ENCODE peak calls at places on chromosomes 2 and 18, in four cellular contexts. Y, D, Z and F are unnamed samples.
A peak's percentile ranks its signal among the peaks of the same experiment; 100 is the strongest.

GRCh38 chr2:56168163-56168562 is 15.6 kb upstream of the CCDC85A start:
- DNase-seq in D (no peak), Y (no peak), Z (no peak), F (no peak)

GRCh38 chr2:46065152-46065551 is 232.1 kb upstream of the EPAS1 start:
- DNase-seq in D (no peak), Z (no peak), Y (no peak), F (no peak)

GRCh38 chr2:102735431-102736130 is 26.2 kb upstream of the TMEM182 start:
- DNase-seq in Y (peak; percentile 57), D (no peak), Z (no peak), F (no peak)

GRCh38 chr2:48161632-48162031 is 255.3 kb upstream of the FBXO11 start:
- DNase-seq in D (no peak), Z (no peak), Y (no peak), F (no peak)

GRCh38 chr2:20960003-20960402 is 83.9 kb downstream of the APOB start:
- DNase-seq in Y (no peak), Z (no peak), D (no peak), F (no peak)

GRCh38 chr2:231050018-231050901 is 6.4 kb upstream of the PSMD1 start:
- DNase-seq in D (no peak), Z (no peak), Y (peak; percentile 100), F (no peak)

GRCh38 chr2:205148756-205149155 is 533.5 kb upstream of the NRP2 start:
- DNase-seq in Z (no peak), Y (no peak), D (no peak), F (no peak)

GRCh38 chr2:31332521-31332920 is 82.0 kb downstream of the XDH start:
- DNase-seq in Y (no peak), D (no peak), Z (no peak), F (no peak)

GRCh38 chr2:196902828-196903227 is 23.7 kb downstream of the PGAP1 start:
- DNase-seq in D (no peak), Y (no peak), Z (no peak), F (no peak)

GRCh38 chr2:200705305-200705985 is 106.3 kb upstream of the BZW1 start:
- DNase-seq in Z (no peak), Y (peak; percentile 30), D (no peak), F (peak; percentile 26)

GRCh38 chr18:76493213-76494107 is 1.6 kb downstream of the ZNF516 start:
- DNase-seq in D (peak; percentile 23), Z (no peak), Y (peak; percentile 82), F (no peak)

GRCh38 chr2:196431957-196432356 is 207.6 kb upstream of the CCDC150 start:
- DNase-seq in Z (no peak), D (no peak), Y (peak; percentile 29), F (peak; percentile 38)

GRCh38 chr18:36451454-36452251 is 154.1 kb downstream of the FHOD3 start:
- DNase-seq in Z (no peak), D (no peak), Y (no peak), F (no peak)

GRCh38 chr2:241799522-241800197 is 9.3 kb upstream of the NEU4 start:
- DNase-seq in Y (no peak), D (no peak), Z (no peak), F (no peak)

GRCh38 chr2:136407113-136407951 is 289.4 kb upstream of the CXCR4 start:
- DNase-seq in D (no peak), Y (no peak), Z (no peak), F (no peak)

GRCh38 chr2:13193075-13193474 is 476.3 kb downstream of the TRIB2 start:
- DNase-seq in D (no peak), Y (no peak), Z (no peak), F (no peak)

GRCh38 chr2:217820904-217821303 is 181.9 kb downstream of the TNS1 start:
- DNase-seq in D (no peak), Y (no peak), Z (no peak), F (no peak)

GRCh38 chr2:42917374-42918017 is 125.1 kb upstream of the HAAO start:
- DNase-seq in Y (no peak), D (no peak), Z (no peak), F (no peak)

GRCh38 chr2:236501531-236501930 is 68.1 kb upstream of the ACKR3 start:
- DNase-seq in Y (no peak), D (no peak), Z (no peak), F (no peak)

GRCh38 chr2:168705534-168706470 is 96.6 kb upstream of the NOSTRIN start:
- DNase-seq in Z (no peak), D (no peak), Y (peak; percentile 12), F (peak; percentile 14)

GRCh38 chr2:12457831-12458230 is 258.9 kb upstream of the TRIB2 start:
- DNase-seq in Y (no peak), Z (no peak), D (no peak), F (no peak)

GRCh38 chr2:133607679-133608078 is 39.4 kb upstream of the NCKAP5 start:
- DNase-seq in Y (no peak), Z (no peak), D (no peak), F (no peak)

GRCh38 chr2:40716879-40717278 is 265.0 kb upstream of the SLC8A1 start:
- DNase-seq in D (no peak), Y (no peak), Z (no peak), F (no peak)

GRCh38 chr2:107693604-107694003 is 133.1 kb upstream of the RGPD4 start:
- DNase-seq in D (no peak), Y (no peak), Z (no peak), F (no peak)

GRCh38 chr2:233025706-233026105 is 6.8 kb upstream of the NEU2 start:
- DNase-seq in Y (no peak), Z (no peak), D (no peak), F (no peak)

GRCh38 chr2:71226391-71226964 is 425 bp downstream of the PAIP2B start:
- DNase-seq in Y (no peak), D (no peak), Z (no peak), F (peak; percentile 48)

GRCh38 chr2:71220743-71221142 is 6.2 kb downstream of the PAIP2B start:
- DNase-seq in D (no peak), Z (no peak), Y (no peak), F (no peak)

GRCh38 chr2:71224935-71225334 is 2.0 kb downstream of the PAIP2B start:
- DNase-seq in D (no peak), Y (no peak), Z (no peak), F (no peak)

GRCh38 chr2:71224457-71224856 is 2.4 kb downstream of the PAIP2B start:
- DNase-seq in Y (no peak), D (no peak), Z (no peak), F (no peak)

DNA sequence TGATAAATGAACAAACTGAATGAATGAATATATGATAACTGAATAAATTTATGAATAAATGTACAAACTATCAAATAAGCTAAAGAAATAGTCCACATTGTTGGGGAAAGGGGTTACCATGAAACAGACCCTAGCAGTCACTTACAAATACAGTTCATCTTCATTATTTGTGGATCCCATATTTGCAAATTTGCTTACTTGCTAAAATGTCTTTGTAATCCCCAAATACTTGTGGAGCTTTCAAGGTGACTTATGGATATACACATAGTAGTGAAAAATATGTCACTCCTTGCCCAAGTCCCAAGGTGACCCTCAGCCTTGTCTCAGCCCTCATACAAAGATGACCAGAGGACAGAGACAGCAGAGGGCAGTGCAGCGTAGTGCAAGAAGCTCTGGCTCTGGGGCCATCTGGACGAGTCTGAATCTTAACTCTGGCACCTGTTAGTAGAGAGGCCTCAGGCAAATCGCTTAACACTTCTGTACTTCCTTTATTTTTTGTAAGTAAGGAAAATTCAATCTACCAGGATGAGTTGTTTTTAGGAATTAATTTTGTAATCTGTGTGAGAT is 3.1 kb downstream of the PAIP2B start:
- DNase-seq in Z (no peak), Y (peak; percentile 52), D (no peak), F (peak; percentile 28)
- TF ChIP-seq TARDBP in Z (no peak), Y (no peak), D (no peak), F (no peak)

DNA sequence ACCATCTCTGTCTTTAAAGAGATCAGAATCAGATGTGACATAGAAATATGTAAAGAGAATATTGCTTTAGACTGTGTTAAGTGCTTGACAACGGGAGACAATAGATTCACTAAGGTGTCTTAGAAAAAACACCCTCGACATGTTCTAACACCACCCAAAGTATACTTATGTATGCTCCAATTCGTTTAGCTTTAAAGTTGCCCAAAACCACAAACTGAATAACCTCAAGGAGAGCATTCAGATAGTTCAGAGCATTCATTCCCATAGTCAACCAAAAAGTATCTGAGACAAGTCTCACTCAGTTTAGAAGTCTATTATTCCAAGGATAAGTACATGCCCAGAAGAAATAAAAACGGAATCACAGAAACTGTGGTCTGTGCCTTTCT is 96.4 kb downstream of the KYNU start:
- DNase-seq in Z (no peak), Y (no peak), D (no peak), F (no peak)
- TF ChIP-seq TARDBP in Z (no peak), Y (no peak), D (no peak), F (no peak)

GRCh38 chr2:177262137-177262536 is 2.4 kb downstream of the NFE2L2 start:
- DNase-seq in Y (no peak), Z (no peak), D (no peak), F (no peak)

GRCh38 chr2:177264209-177264538 is 353 bp downstream of the NFE2L2 start:
- DNase-seq in Z (no peak), Y (no peak), D (no peak), F (no peak)

GRCh38 chr2:177264539-177265385 is at the start of gene NFE2L2:
- DNase-seq in D (peak; percentile 96), Z (peak; percentile 56), Y (peak; percentile 99), F (peak; percentile 84)

GRCh38 chr2:177262958-177263450 is 1.5 kb downstream of the NFE2L2 start:
- DNase-seq in D (no peak), Y (no peak), Z (no peak), F (no peak)

GRCh38 chr2:177263451-177264208 is 897 bp downstream of the NFE2L2 start:
- DNase-seq in D (peak; percentile 76), Y (peak; percentile 96), Z (peak; percentile 71), F (peak; percentile 81)
- TF ChIP-seq TARDBP in D (peak; percentile 49), Y (peak; percentile 98), Z (peak; percentile 85), F (no peak)

GRCh38 chr2:8441986-8442385 is 239.9 kb upstream of the ID2 start:
- DNase-seq in Z (no peak), Y (no peak), D (no peak), F (no peak)

GRCh38 chr2:8438996-8439395 is 242.9 kb upstream of the ID2 start:
- DNase-seq in Z (no peak), D (no peak), Y (no peak), F (no peak)

GRCh38 chr2:8442833-8443486 is 238.9 kb upstream of the ID2 start:
- DNase-seq in D (no peak), Y (no peak), Z (no peak), F (no peak)

GRCh38 chr2:8440029-8440778 is 241.7 kb upstream of the ID2 start:
- DNase-seq in D (no peak), Z (no peak), Y (no peak), F (no peak)

DNA sequence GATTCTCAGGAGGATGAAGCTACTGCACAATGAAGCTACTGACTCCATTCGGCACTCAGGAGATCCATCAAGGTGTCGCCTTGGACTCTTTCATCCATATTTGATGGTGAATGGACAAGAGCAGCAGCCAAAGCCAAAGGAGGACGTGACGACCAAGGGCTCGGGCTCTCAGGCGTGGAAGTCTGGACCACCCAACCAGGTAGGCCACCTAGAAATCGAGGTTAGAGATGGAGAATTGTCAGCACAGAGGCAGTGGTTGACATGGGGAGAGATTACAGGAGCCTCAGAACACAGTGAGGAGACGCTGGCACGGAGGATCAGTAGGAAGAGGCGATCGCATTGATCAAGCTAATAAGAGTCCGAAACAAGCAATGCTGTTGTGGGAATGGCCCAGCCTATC is 240.5 kb upstream of the ID2 start:
- DNase-seq in Z (no peak), D (no peak), Y (no peak), F (no peak)
- TF ChIP-seq TARDBP in Z (no peak), D (no peak), Y (no peak), F (no peak)